ENCODE peak calls at places on chromosomes 16 and 17, in four cellular contexts. G is K562, F is HepG2, X is GM12878. M is an unnamed sample.

GRCh38 chr16:51508813-51509212 is 357.7 kb upstream of the SALL1 start:
- DNase-seq in G (no peak), F (no peak), X (no peak), M (no peak)

GRCh38 chr16:72085002-72085401 is 8.4 kb downstream of the TXNL4B start:
- DNase-seq in G (no peak), F (no peak), X (no peak), M (no peak)

GRCh38 chr17:66548659-66549311 is 246.4 kb downstream of the PRKCA start:
- DNase-seq in G (no peak), F (no peak), X (no peak), M (no peak)

GRCh38 chr17:17737938-17738894 is 57.0 kb downstream of the RAI1 start:
- DNase-seq in G (no peak), F (no peak), X (no peak), M (peak)

GRCh38 chr16:70163596-70163995 is 10.0 kb upstream of the CLEC18C start:
- DNase-seq in G (no peak), F (no peak), X (no peak), M (no peak)

GRCh38 chr17:1515640-1516402 is 591 bp downstream of the INPP5K start:
- DNase-seq in G (peak), F (peak), X (peak), M (peak)

GRCh38 chr17:43456661-43457361 is 27.0 kb upstream of the DHX8 start:
- DNase-seq in G (no peak), F (peak), X (no peak), M (no peak)

GRCh38 chr16:86634290-86634689 is 55.9 kb downstream of the FOXL1 start:
- DNase-seq in G (no peak), F (no peak), X (no peak), M (no peak)

GRCh38 chr17:62596662-62597061 is 30.8 kb upstream of the MRC2 start:
- DNase-seq in G (no peak), F (no peak), X (no peak), M (no peak)

GRCh38 chr16:56860226-56861020 is 4.6 kb upstream of the SLC12A3 start:
- DNase-seq in G (no peak), F (peak), X (peak), M (no peak)

GRCh38 chr16:74699666-74700065 is 996 bp downstream of the MLKL start:
- DNase-seq in G (no peak), F (no peak), X (no peak), M (no peak)

GRCh38 chr17:59331929-59332889 is 754 bp downstream of the YPEL2 start:
- DNase-seq in G (no peak), F (no peak), X (no peak), M (peak)

GRCh38 chr17:82230627-82231311 is 1.9 kb downstream of the SLC16A3 start:
- DNase-seq in G (peak), F (peak), X (no peak), M (peak)

GRCh38 chr16:89115216-89115949 is 21.7 kb downstream of the ACSF3 start:
- DNase-seq in G (peak), F (no peak), X (peak), M (no peak)

GRCh38 chr16:86391987-86392386 is 118.3 kb upstream of the FOXF1 start:
- DNase-seq in G (no peak), F (no peak), X (no peak), M (no peak)

GRCh38 chr17:48494335-48494734 is 36.5 kb downstream of the HOXB1 start:
- DNase-seq in G (no peak), F (no peak), X (no peak), M (no peak)

GRCh38 chr17:49022391-49022941 is 25.3 kb downstream of the IGF2BP1 start:
- DNase-seq in G (no peak), F (peak), X (no peak), M (peak)

GRCh38 chr17:37541880-37542675 is 52.4 kb downstream of the DUSP14 start:
- DNase-seq in G (no peak), F (no peak), X (no peak), M (no peak)

GRCh38 chr17:64406321-64407200 is 15.9 kb upstream of the PECAM1 start:
- DNase-seq in G (peak), F (peak), X (no peak), M (peak)

GRCh38 chr16:17125671-17126070 is 345.1 kb downstream of the XYLT1 start:
- DNase-seq in G (no peak), F (no peak), X (no peak), M (no peak)

GRCh38 chr16:48609453-48610023 is 442 bp downstream of the N4BP1 start:
- DNase-seq in G (no peak), F (no peak), X (no peak), M (peak)

GRCh38 chr16:88763502-88764053 is 21.4 kb downstream of the PIEZO1 start:
- DNase-seq in G (peak), F (peak), X (no peak), M (peak)

GRCh38 chr17:77011173-77012011 is 129.4 kb upstream of the SEC14L1 start:
- DNase-seq in G (no peak), F (peak), X (no peak), M (peak)

GRCh38 chr17:75826561-75827290 is 17.5 kb downstream of the UNC13D start:
- DNase-seq in G (no peak), F (peak), X (no peak), M (no peak)
- TF ChIP-seq NR2C2 in G (no peak), F (no peak), X (no peak), M (no peak)

GRCh38 chr17:73657473-73658116 is 13.3 kb upstream of the SDK2 start:
- DNase-seq in G (peak), F (peak), X (no peak), M (peak)
- TF ChIP-seq NR2C2 in G (no peak), F (no peak), X (no peak), M (no peak)

DNA sequence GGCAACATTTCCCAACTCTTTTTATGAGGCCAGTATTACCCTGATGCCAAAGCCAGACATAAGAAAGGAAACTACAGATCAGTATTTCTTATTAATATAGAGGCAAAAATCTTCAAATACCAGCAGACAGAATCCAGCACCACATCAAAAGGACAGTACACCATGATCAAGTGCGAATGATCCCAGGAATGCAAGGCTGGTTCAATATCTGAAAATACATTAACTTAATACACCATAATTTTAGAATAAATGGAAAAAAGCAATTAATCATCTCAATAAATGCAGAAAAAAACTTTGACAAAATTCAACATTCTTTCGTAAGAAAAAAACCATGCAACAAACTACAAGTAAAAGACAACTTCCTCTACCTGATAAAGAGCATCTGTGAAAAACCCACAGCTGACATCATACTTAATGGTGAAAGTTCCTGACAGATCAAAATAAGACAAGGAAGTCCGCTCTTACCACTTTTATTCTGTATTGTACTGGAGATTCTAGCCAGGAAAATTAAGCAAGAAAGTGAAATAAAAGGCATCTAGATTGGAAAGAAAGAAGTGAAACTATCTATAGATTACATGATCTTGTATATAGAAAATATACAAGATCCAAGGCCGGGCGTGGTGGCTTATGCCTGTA is 26.3 kb upstream of the MAPK3 start:
- DNase-seq in G (no peak), F (no peak), X (no peak), M (no peak)
- TF ChIP-seq NR2C2 in G (no peak), F (no peak), X (no peak), M (no peak)

GRCh38 chr17:56978441-56979090 is 635 bp downstream of the SCPEP1 start:
- DNase-seq in G (no peak), F (no peak), X (no peak), M (no peak)

GRCh38 chr17:56977673-56978395 is at the start of gene SCPEP1:
- DNase-seq in G (peak), F (peak), X (no peak), M (peak)

GRCh38 chr17:56982312-56982711 is 4.4 kb downstream of the SCPEP1 start:
- DNase-seq in G (peak), F (no peak), X (no peak), M (no peak)

GRCh38 chr17:56976941-56977570 is 875 bp upstream of the SCPEP1 start:
- DNase-seq in G (peak), F (peak), X (no peak), M (no peak)

GRCh38 chr17:56979091-56979480 is 1.2 kb downstream of the SCPEP1 start:
- DNase-seq in G (no peak), F (no peak), X (no peak), M (no peak)
- TF ChIP-seq NR2C2 in G (no peak), F (no peak), X (no peak), M (no peak)